ENCODE peak calls at places on chromosomes 13 and 19, in four cellular contexts. Q is NCI-H1105 treated with DMSO at 0.1 percent for 48 hours; V is stimulated activated naive CD4-positive, alpha-beta T cell; E is A549. R is an unnamed sample.

GRCh38 chr19:5293607-5294089 is 47.0 kb downstream of the PTPRS start:
- DNase-seq in Q (peak), E (no peak), V (no peak), R (no peak)

GRCh38 chr19:3612901-3613741 is 6.4 kb upstream of the TBXA2R start:
- DNase-seq in Q (no peak), E (no peak), V (no peak), R (peak)

GRCh38 chr13:88086577-88086976 is 415.4 kb downstream of the SLITRK5 start:
- DNase-seq in E (no peak), Q (no peak), V (no peak), R (no peak)

GRCh38 chr19:44912854-44913253 is 1.6 kb upstream of the APOC1 start:
- DNase-seq in V (no peak), Q (no peak), E (no peak), R (no peak)

GRCh38 chr13:97327521-97328221 is 105.5 kb downstream of the MBNL2 start:
- DNase-seq in Q (no peak), V (no peak), E (no peak), R (no peak)

GRCh38 chr13:44243198-44243852 is 130.3 kb upstream of the SERP2 start:
- DNase-seq in E (peak), V (no peak), Q (no peak), R (no peak)

GRCh38 chr13:74145249-74145970 is 11.2 kb upstream of the KLF12 start:
- DNase-seq in E (no peak), V (no peak), Q (no peak), R (no peak)

GRCh38 chr13:43792456-43792855 is 5.7 kb upstream of the ENOX1 start:
- DNase-seq in V (no peak), E (no peak), Q (no peak), R (no peak)

GRCh38 chr13:61414686-61415664 is 674 bp downstream of the PCDH20 start:
- DNase-seq in E (peak), Q (peak), V (no peak), R (peak)

GRCh38 chr19:53102186-53102585 is 1.0 kb downstream of the ZNF160 start:
- DNase-seq in Q (no peak), V (no peak), E (no peak), R (no peak)

R was measured in posterior vena cava.